ENCODE peak calls at places on chromosomes 16 and 17, in nine cellular contexts. One of them, this sample, is unnamed. For H3K9me3 and H3K4me1, the result is how much of the 10 kb centered on the place peaks cover.

GRCh38 chr17:10144976-10145375 is 53.4 kb downstream of the GAS7 start:
- DNase-seq in Peyer's patch: no peak
- DNase-seq in HAP-1: no peak
- DNase-seq in esophagus squamous epithelium: no peak
- DNase-seq in heart right ventricle: no peak
- DNase-seq in mesenchymal stem cell: no peak
- DNase-seq in lung: no peak
- DNase-seq in OCI-LY7: no peak
- DNase-seq in neuronal stem cell: no peak
- DNase-seq in this sample: no peak

GRCh38 chr16:77721752-77722314 is 481 bp upstream of the NUDT7 start:
- DNase-seq in Peyer's patch: no peak
- DNase-seq in HAP-1: no peak
- DNase-seq in esophagus squamous epithelium: no peak
- DNase-seq in heart right ventricle: no peak
- DNase-seq in mesenchymal stem cell: no peak
- DNase-seq in lung: no peak
- DNase-seq in OCI-LY7: no peak
- DNase-seq in neuronal stem cell: no peak
- DNase-seq in this sample: no peak

GRCh38 chr16:74271879-74272278 is 24.7 kb upstream of the PSMD7 start:
- DNase-seq in Peyer's patch: no peak
- DNase-seq in HAP-1: no peak
- DNase-seq in esophagus squamous epithelium: no peak
- DNase-seq in heart right ventricle: no peak
- DNase-seq in mesenchymal stem cell: peak
- DNase-seq in lung: no peak
- DNase-seq in OCI-LY7: no peak
- DNase-seq in neuronal stem cell: no peak
- DNase-seq in this sample: no peak

GRCh38 chr17:40297511-40297910 is 9.8 kb downstream of the CDC6 start:
- DNase-seq in Peyer's patch: no peak
- DNase-seq in HAP-1: no peak
- DNase-seq in esophagus squamous epithelium: no peak
- DNase-seq in heart right ventricle: no peak
- DNase-seq in mesenchymal stem cell: no peak
- DNase-seq in lung: no peak
- DNase-seq in OCI-LY7: no peak
- DNase-seq in neuronal stem cell: no peak
- DNase-seq in this sample: no peak

GRCh38 chr17:48544356-48545021 is 420 bp downstream of the HOXB2 start:
- DNase-seq in Peyer's patch: peak
- DNase-seq in HAP-1: peak
- DNase-seq in esophagus squamous epithelium: no peak
- DNase-seq in heart right ventricle: peak
- DNase-seq in mesenchymal stem cell: peak
- DNase-seq in lung: peak
- DNase-seq in OCI-LY7: no peak
- DNase-seq in neuronal stem cell: no peak
- DNase-seq in this sample: peak

GRCh38 chr16:85536411-85537330 is 76.5 kb upstream of the GSE1 start:
- DNase-seq in Peyer's patch: no peak
- DNase-seq in HAP-1: no peak
- DNase-seq in esophagus squamous epithelium: no peak
- DNase-seq in heart right ventricle: no peak
- DNase-seq in mesenchymal stem cell: no peak
- DNase-seq in lung: no peak
- DNase-seq in OCI-LY7: no peak
- DNase-seq in neuronal stem cell: no peak
- DNase-seq in this sample: no peak

GRCh38 chr17:64134216-64134970 is 4.4 kb upstream of the ERN1 start:
- DNase-seq in Peyer's patch: no peak
- DNase-seq in HAP-1: no peak
- DNase-seq in esophagus squamous epithelium: no peak
- DNase-seq in heart right ventricle: no peak
- DNase-seq in mesenchymal stem cell: no peak
- DNase-seq in lung: no peak
- DNase-seq in OCI-LY7: no peak
- DNase-seq in neuronal stem cell: no peak
- DNase-seq in this sample: no peak

GRCh38 chr17:4499431-4500187 is 928 bp downstream of the SPNS2 start:
- DNase-seq in Peyer's patch: no peak
- DNase-seq in HAP-1: no peak
- DNase-seq in esophagus squamous epithelium: no peak
- DNase-seq in heart right ventricle: peak
- DNase-seq in mesenchymal stem cell: peak
- DNase-seq in lung: no peak
- DNase-seq in OCI-LY7: no peak
- DNase-seq in neuronal stem cell: peak
- DNase-seq in this sample: peak

GRCh38 chr17:68006797-68007196 is 10.5 kb upstream of the C17orf58 start:
- DNase-seq in Peyer's patch: no peak
- DNase-seq in HAP-1: no peak
- DNase-seq in esophagus squamous epithelium: no peak
- DNase-seq in heart right ventricle: no peak
- DNase-seq in mesenchymal stem cell: no peak
- DNase-seq in lung: no peak
- DNase-seq in OCI-LY7: no peak
- DNase-seq in neuronal stem cell: no peak
- DNase-seq in this sample: no peak

GRCh38 chr16:81071816-81072215 is 5.2 kb downstream of the C16orf46 start:
- DNase-seq in Peyer's patch: no peak
- DNase-seq in HAP-1: no peak
- DNase-seq in esophagus squamous epithelium: no peak
- DNase-seq in heart right ventricle: no peak
- DNase-seq in mesenchymal stem cell: no peak
- DNase-seq in lung: no peak
- DNase-seq in OCI-LY7: no peak
- DNase-seq in neuronal stem cell: no peak
- DNase-seq in this sample: no peak

GRCh38 chr16:75002474-75002873 is 3.6 kb downstream of the ZNRF1 start:
- DNase-seq in Peyer's patch: no peak
- DNase-seq in HAP-1: no peak
- DNase-seq in esophagus squamous epithelium: no peak
- DNase-seq in heart right ventricle: no peak
- DNase-seq in mesenchymal stem cell: no peak
- DNase-seq in lung: no peak
- DNase-seq in OCI-LY7: no peak
- DNase-seq in neuronal stem cell: no peak
- DNase-seq in this sample: no peak

GRCh38 chr17:38709864-38710602 is 5.0 kb downstream of the MLLT6 start:
- DNase-seq in Peyer's patch: no peak
- DNase-seq in HAP-1: no peak
- DNase-seq in esophagus squamous epithelium: no peak
- DNase-seq in heart right ventricle: no peak
- DNase-seq in mesenchymal stem cell: no peak
- DNase-seq in lung: no peak
- DNase-seq in OCI-LY7: no peak
- DNase-seq in neuronal stem cell: no peak
- DNase-seq in this sample: no peak

DNA sequence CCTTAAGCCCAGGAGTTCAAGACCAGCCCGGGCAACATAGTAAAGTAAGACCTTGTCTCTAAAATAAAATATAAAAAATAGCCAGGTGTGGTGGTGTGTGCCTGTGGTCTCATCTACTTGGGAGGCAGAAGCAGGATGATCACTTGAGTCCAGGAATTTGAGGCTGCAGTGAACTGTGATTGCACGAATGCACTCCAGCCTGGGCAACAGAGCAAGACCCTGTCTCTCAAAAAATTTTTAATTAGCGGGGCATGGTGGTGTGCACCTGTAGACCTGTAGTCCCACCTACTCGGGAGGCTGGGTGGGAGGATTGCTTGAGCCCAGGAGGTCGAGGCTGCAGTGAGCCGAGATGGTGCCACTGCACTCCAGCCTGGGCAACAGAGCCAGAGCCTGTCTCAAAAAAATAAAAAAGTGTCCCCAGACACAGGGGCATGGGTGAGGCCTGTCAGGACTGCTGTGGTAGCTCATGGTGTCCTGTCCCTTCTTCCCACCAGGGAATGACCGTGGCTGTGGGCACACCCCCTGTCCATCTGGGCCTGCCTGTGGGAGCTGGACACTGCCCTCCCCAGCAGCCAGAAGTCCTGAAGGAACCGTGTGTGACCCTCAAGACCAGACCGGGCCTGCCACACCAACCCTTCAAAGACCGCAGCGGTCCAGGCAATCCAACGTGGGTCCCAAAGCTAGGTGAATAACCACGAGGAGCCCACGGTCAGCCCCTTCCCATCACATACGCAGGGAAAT is 30.8 kb upstream of the GAA start:
- DNase-seq in Peyer's patch: no peak
- DNase-seq in HAP-1: no peak
- DNase-seq in esophagus squamous epithelium: no peak
- DNase-seq in heart right ventricle: no peak
- DNase-seq in mesenchymal stem cell: no peak
- DNase-seq in lung: no peak
- DNase-seq in OCI-LY7: no peak
- DNase-seq in neuronal stem cell: no peak
- DNase-seq in this sample: no peak
- H3K4me3 ChIP-seq in Peyer's patch: peak
- H3K4me3 ChIP-seq in HAP-1: no peak
- H3K4me3 ChIP-seq in esophagus squamous epithelium: peak
- H3K4me3 ChIP-seq in heart right ventricle: peak
- H3K4me3 ChIP-seq in mesenchymal stem cell: no peak
- H3K4me3 ChIP-seq in lung: no peak
- H3K4me3 ChIP-seq in OCI-LY7: no peak
- H3K4me3 ChIP-seq in neuronal stem cell: no peak
- H3K4me3 ChIP-seq in this sample: no peak

DNA sequence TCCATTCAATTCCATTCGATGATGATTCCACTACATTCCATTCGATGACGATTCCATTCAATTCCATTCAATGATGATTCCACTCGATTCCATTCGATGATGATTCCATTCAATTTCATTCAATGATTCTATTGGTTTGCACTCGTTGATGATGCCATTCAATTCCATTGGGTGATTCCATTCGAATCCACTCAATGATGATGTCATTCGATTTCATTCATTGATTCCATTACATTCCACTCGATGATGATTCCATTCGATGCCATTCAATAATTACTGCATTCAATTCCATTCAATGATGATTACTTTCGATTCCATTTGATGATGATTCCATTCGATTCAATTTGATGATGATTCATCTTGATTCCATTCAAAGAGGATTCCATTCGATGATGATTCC is 1299.4 kb downstream of the TP53TG3F start:
- DNase-seq in Peyer's patch: no peak
- DNase-seq in HAP-1: no peak
- DNase-seq in esophagus squamous epithelium: no peak
- DNase-seq in heart right ventricle: no peak
- DNase-seq in mesenchymal stem cell: no peak
- DNase-seq in lung: no peak
- DNase-seq in OCI-LY7: no peak
- DNase-seq in neuronal stem cell: no peak
- DNase-seq in this sample: no peak
- H3K9me3 ChIP-seq in Peyer's patch: under half
- H3K9me3 ChIP-seq in HAP-1: under half
- H3K9me3 ChIP-seq in esophagus squamous epithelium: under half
- H3K9me3 ChIP-seq in heart right ventricle: half or more
- H3K9me3 ChIP-seq in mesenchymal stem cell: half or more
- H3K9me3 ChIP-seq in lung: under half
- H3K9me3 ChIP-seq in OCI-LY7: under half
- H3K9me3 ChIP-seq in neuronal stem cell: under half
- H3K9me3 ChIP-seq in this sample: half or more

DNA sequence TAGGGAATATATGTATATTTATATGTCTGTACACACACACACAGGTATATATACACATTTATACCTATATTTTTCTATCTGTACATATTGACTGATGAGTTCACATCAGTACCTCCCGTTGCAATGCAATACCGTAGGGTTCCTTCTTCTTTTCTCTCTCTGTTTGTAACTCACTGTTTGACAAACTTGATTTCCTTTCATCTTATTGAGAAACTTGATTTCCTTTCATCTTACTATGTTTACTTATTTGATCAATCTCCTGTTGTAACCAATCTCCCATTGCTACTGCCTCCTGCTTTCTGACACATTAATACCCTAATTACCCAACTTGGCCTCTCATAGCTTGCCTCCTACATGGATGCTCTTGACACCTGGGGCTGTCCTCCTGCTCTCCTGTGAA is 49.8 kb downstream of the NFAT5 start:
- DNase-seq in Peyer's patch: no peak
- DNase-seq in HAP-1: no peak
- DNase-seq in esophagus squamous epithelium: no peak
- DNase-seq in heart right ventricle: no peak
- DNase-seq in mesenchymal stem cell: no peak
- DNase-seq in lung: no peak
- DNase-seq in OCI-LY7: no peak
- DNase-seq in neuronal stem cell: no peak
- DNase-seq in this sample: no peak
- H3K4me1 ChIP-seq in Peyer's patch: under half
- H3K4me1 ChIP-seq in HAP-1: under half
- H3K4me1 ChIP-seq in esophagus squamous epithelium: half or more
- H3K4me1 ChIP-seq in heart right ventricle: half or more
- H3K4me1 ChIP-seq in mesenchymal stem cell: under half
- H3K4me1 ChIP-seq in lung: under half
- H3K4me1 ChIP-seq in OCI-LY7: under half
- H3K4me1 ChIP-seq in neuronal stem cell: under half
- H3K4me1 ChIP-seq in this sample: under half

GRCh38 chr16:10877472-10877946 is 507 bp downstream of the CIITA start:
- DNase-seq in Peyer's patch: no peak
- DNase-seq in HAP-1: no peak
- DNase-seq in esophagus squamous epithelium: no peak
- DNase-seq in heart right ventricle: no peak
- DNase-seq in mesenchymal stem cell: no peak
- DNase-seq in lung: no peak
- DNase-seq in OCI-LY7: peak
- DNase-seq in neuronal stem cell: no peak
- DNase-seq in this sample: no peak

GRCh38 chr16:10878644-10879498 is 1.9 kb downstream of the CIITA start:
- DNase-seq in Peyer's patch: peak
- DNase-seq in HAP-1: no peak
- DNase-seq in esophagus squamous epithelium: no peak
- DNase-seq in heart right ventricle: no peak
- DNase-seq in mesenchymal stem cell: peak
- DNase-seq in lung: peak
- DNase-seq in OCI-LY7: peak
- DNase-seq in neuronal stem cell: no peak
- DNase-seq in this sample: peak

GRCh38 chr16:10876799-10877341 is at the start of gene CIITA:
- DNase-seq in Peyer's patch: peak
- DNase-seq in HAP-1: no peak
- DNase-seq in esophagus squamous epithelium: peak
- DNase-seq in heart right ventricle: peak
- DNase-seq in mesenchymal stem cell: no peak
- DNase-seq in lung: peak
- DNase-seq in OCI-LY7: peak
- DNase-seq in neuronal stem cell: no peak
- DNase-seq in this sample: peak

GRCh38 chr16:10879681-10880589 is 2.9 kb downstream of the CIITA start:
- DNase-seq in Peyer's patch: peak
- DNase-seq in HAP-1: no peak
- DNase-seq in esophagus squamous epithelium: no peak
- DNase-seq in heart right ventricle: no peak
- DNase-seq in mesenchymal stem cell: no peak
- DNase-seq in lung: no peak
- DNase-seq in OCI-LY7: no peak
- DNase-seq in neuronal stem cell: no peak
- DNase-seq in this sample: no peak

GRCh38 chr16:10878328-10878643 is 1.3 kb downstream of the CIITA start:
- DNase-seq in Peyer's patch: peak
- DNase-seq in HAP-1: no peak
- DNase-seq in esophagus squamous epithelium: no peak
- DNase-seq in heart right ventricle: no peak
- DNase-seq in mesenchymal stem cell: no peak
- DNase-seq in lung: no peak
- DNase-seq in OCI-LY7: no peak
- DNase-seq in neuronal stem cell: no peak
- DNase-seq in this sample: no peak
- H3K4me3 ChIP-seq in Peyer's patch: peak
- H3K4me3 ChIP-seq in HAP-1: no peak
- H3K4me3 ChIP-seq in esophagus squamous epithelium: peak
- H3K4me3 ChIP-seq in heart right ventricle: peak
- H3K4me3 ChIP-seq in mesenchymal stem cell: no peak
- H3K4me3 ChIP-seq in lung: peak
- H3K4me3 ChIP-seq in OCI-LY7: peak
- H3K4me3 ChIP-seq in neuronal stem cell: no peak
- H3K4me3 ChIP-seq in this sample: no peak